ENCODE peak calls at places on chromosome 3, in six cellular contexts. One of them, this sample, is unnamed.
A peak's percentile ranks its signal among the peaks of the same experiment; 100 is the strongest.

GRCh38 chr3:120855665-120856437 is 52.2 kb upstream of the STXBP5L start:
- DNase-seq in substantia nigra: peak; percentile 81
- DNase-seq in transverse colon: peak; percentile 10
- DNase-seq in OCI-LY7: no peak
- DNase-seq in left ventricle myocardium inferior: peak; percentile 19
- DNase-seq in psoas muscle: peak; percentile 15
- DNase-seq in this sample: peak; percentile 13

GRCh38 chr3:169769287-169770181 is at the start of gene ACTRT3:
- DNase-seq in substantia nigra: peak; percentile 86
- DNase-seq in transverse colon: peak; percentile 77
- DNase-seq in OCI-LY7: peak; percentile 83
- DNase-seq in left ventricle myocardium inferior: peak; percentile 69
- DNase-seq in psoas muscle: peak; percentile 73
- DNase-seq in this sample: no peak

GRCh38 chr3:12135029-12135634 is 23.6 kb downstream of the TIMP4 start:
- DNase-seq in substantia nigra: peak; percentile 55
- DNase-seq in transverse colon: peak; percentile 77
- DNase-seq in OCI-LY7: peak; percentile 53
- DNase-seq in left ventricle myocardium inferior: peak; percentile 74
- DNase-seq in psoas muscle: peak; percentile 72
- DNase-seq in this sample: no peak

GRCh38 chr3:34808287-34808686 is 831.0 kb upstream of the ARPP21 start:
- DNase-seq in substantia nigra: no peak
- DNase-seq in transverse colon: no peak
- DNase-seq in OCI-LY7: no peak
- DNase-seq in left ventricle myocardium inferior: no peak
- DNase-seq in psoas muscle: no peak
- DNase-seq in this sample: no peak

GRCh38 chr3:67558429-67558828 is 96.0 kb downstream of the SUCLG2 start:
- DNase-seq in substantia nigra: no peak
- DNase-seq in transverse colon: no peak
- DNase-seq in OCI-LY7: no peak
- DNase-seq in left ventricle myocardium inferior: no peak
- DNase-seq in psoas muscle: no peak
- DNase-seq in this sample: no peak

GRCh38 chr3:120039642-120040610 is 54.3 kb downstream of the GSK3B start:
- DNase-seq in substantia nigra: no peak
- DNase-seq in transverse colon: no peak
- DNase-seq in OCI-LY7: peak; percentile 16
- DNase-seq in left ventricle myocardium inferior: no peak
- DNase-seq in psoas muscle: no peak
- DNase-seq in this sample: no peak

GRCh38 chr3:185914911-185915629 is 22.7 kb downstream of the TRA2B start:
- DNase-seq in substantia nigra: no peak
- DNase-seq in transverse colon: no peak
- DNase-seq in OCI-LY7: no peak
- DNase-seq in left ventricle myocardium inferior: no peak
- DNase-seq in psoas muscle: no peak
- DNase-seq in this sample: no peak

GRCh38 chr3:128016502-128016901 is 35.7 kb upstream of the SEC61A1 start:
- DNase-seq in substantia nigra: no peak
- DNase-seq in transverse colon: no peak
- DNase-seq in OCI-LY7: no peak
- DNase-seq in left ventricle myocardium inferior: no peak
- DNase-seq in psoas muscle: no peak
- DNase-seq in this sample: no peak

GRCh38 chr3:24472358-24472757 is 22.3 kb downstream of the THRB start:
- DNase-seq in substantia nigra: no peak
- DNase-seq in transverse colon: no peak
- DNase-seq in OCI-LY7: no peak
- DNase-seq in left ventricle myocardium inferior: no peak
- DNase-seq in psoas muscle: no peak
- DNase-seq in this sample: no peak

GRCh38 chr3:170768334-170768801 is 101.6 kb downstream of the RPL22L1 start:
- DNase-seq in substantia nigra: peak; percentile 10
- DNase-seq in transverse colon: no peak
- DNase-seq in OCI-LY7: no peak
- DNase-seq in left ventricle myocardium inferior: no peak
- DNase-seq in psoas muscle: no peak
- DNase-seq in this sample: no peak

GRCh38 chr3:163605915-163606314 is 1472.4 kb downstream of the SI start:
- DNase-seq in substantia nigra: no peak
- DNase-seq in transverse colon: no peak
- DNase-seq in OCI-LY7: no peak
- DNase-seq in left ventricle myocardium inferior: no peak
- DNase-seq in psoas muscle: no peak
- DNase-seq in this sample: no peak

GRCh38 chr3:131353946-131354345 is 27.6 kb upstream of the NUDT16 start:
- DNase-seq in substantia nigra: no peak
- DNase-seq in transverse colon: no peak
- DNase-seq in OCI-LY7: no peak
- DNase-seq in left ventricle myocardium inferior: no peak
- DNase-seq in psoas muscle: no peak
- DNase-seq in this sample: no peak

GRCh38 chr3:99972380-99973104 is 141.8 kb downstream of the FILIP1L start:
- DNase-seq in substantia nigra: no peak
- DNase-seq in transverse colon: no peak
- DNase-seq in OCI-LY7: no peak
- DNase-seq in left ventricle myocardium inferior: no peak
- DNase-seq in psoas muscle: no peak
- DNase-seq in this sample: no peak

GRCh38 chr3:101677436-101678286 is 729 bp upstream of the ZBTB11 start:
- DNase-seq in substantia nigra: no peak
- DNase-seq in transverse colon: no peak
- DNase-seq in OCI-LY7: peak; percentile 39
- DNase-seq in left ventricle myocardium inferior: no peak
- DNase-seq in psoas muscle: no peak
- DNase-seq in this sample: no peak

GRCh38 chr3:123656691-123657090 is 71.8 kb upstream of the HACD2 start:
- DNase-seq in substantia nigra: no peak
- DNase-seq in transverse colon: no peak
- DNase-seq in OCI-LY7: peak; percentile 3
- DNase-seq in left ventricle myocardium inferior: no peak
- DNase-seq in psoas muscle: no peak
- DNase-seq in this sample: no peak

GRCh38 chr3:53709256-53709655 is 137.0 kb downstream of the CHDH start:
- DNase-seq in substantia nigra: no peak
- DNase-seq in transverse colon: no peak
- DNase-seq in OCI-LY7: no peak
- DNase-seq in left ventricle myocardium inferior: no peak
- DNase-seq in psoas muscle: no peak
- DNase-seq in this sample: no peak

GRCh38 chr3:134869153-134869726 is 74.2 kb downstream of the EPHB1 start:
- DNase-seq in substantia nigra: no peak
- DNase-seq in transverse colon: no peak
- DNase-seq in OCI-LY7: no peak
- DNase-seq in left ventricle myocardium inferior: no peak
- DNase-seq in psoas muscle: no peak
- DNase-seq in this sample: no peak

GRCh38 chr3:45227131-45227819 is 1.2 kb upstream of the TMEM158 start:
- DNase-seq in substantia nigra: no peak
- DNase-seq in transverse colon: no peak
- DNase-seq in OCI-LY7: no peak
- DNase-seq in left ventricle myocardium inferior: no peak
- DNase-seq in psoas muscle: no peak
- DNase-seq in this sample: no peak

GRCh38 chr3:51706788-51707731 is at the start of gene GRM2:
- DNase-seq in substantia nigra: peak; percentile 32
- DNase-seq in transverse colon: peak; percentile 54
- DNase-seq in OCI-LY7: no peak
- DNase-seq in left ventricle myocardium inferior: peak; percentile 78
- DNase-seq in psoas muscle: peak; percentile 73
- DNase-seq in this sample: no peak

GRCh38 chr3:46406786-46407611 is at the start of the genes CCR5AS and CCRL2:
- DNase-seq in substantia nigra: no peak
- DNase-seq in transverse colon: peak; percentile 89
- DNase-seq in OCI-LY7: no peak
- DNase-seq in left ventricle myocardium inferior: peak; percentile 45
- DNase-seq in psoas muscle: peak; percentile 37
- DNase-seq in this sample: no peak

GRCh38 chr3:19364150-19364549 is 215.8 kb downstream of the KCNH8 start:
- DNase-seq in substantia nigra: no peak
- DNase-seq in transverse colon: no peak
- DNase-seq in OCI-LY7: no peak
- DNase-seq in left ventricle myocardium inferior: no peak
- DNase-seq in psoas muscle: no peak
- DNase-seq in this sample: no peak

GRCh38 chr3:85758442-85758841 is 799.7 kb downstream of the CADM2 start:
- DNase-seq in substantia nigra: no peak
- DNase-seq in transverse colon: no peak
- DNase-seq in OCI-LY7: no peak
- DNase-seq in left ventricle myocardium inferior: no peak
- DNase-seq in psoas muscle: no peak
- DNase-seq in this sample: no peak

GRCh38 chr3:100525753-100526612 is 33.6 kb downstream of the TMEM45A start:
- DNase-seq in substantia nigra: no peak
- DNase-seq in transverse colon: no peak
- DNase-seq in OCI-LY7: no peak
- DNase-seq in left ventricle myocardium inferior: no peak
- DNase-seq in psoas muscle: peak; percentile 35
- DNase-seq in this sample: no peak

GRCh38 chr3:43178891-43179366 is 73.0 kb upstream of the POMGNT2 start:
- DNase-seq in substantia nigra: no peak
- DNase-seq in transverse colon: peak; percentile 78
- DNase-seq in OCI-LY7: no peak
- DNase-seq in left ventricle myocardium inferior: no peak
- DNase-seq in psoas muscle: no peak
- DNase-seq in this sample: no peak

GRCh38 chr3:43185256-43185655 is 79.4 kb upstream of the POMGNT2 start:
- DNase-seq in substantia nigra: peak; percentile 73
- DNase-seq in transverse colon: no peak
- DNase-seq in OCI-LY7: no peak
- DNase-seq in left ventricle myocardium inferior: no peak
- DNase-seq in psoas muscle: no peak
- DNase-seq in this sample: no peak

GRCh38 chr3:43183456-43183855 is 77.6 kb upstream of the POMGNT2 start:
- DNase-seq in substantia nigra: no peak
- DNase-seq in transverse colon: no peak
- DNase-seq in OCI-LY7: no peak
- DNase-seq in left ventricle myocardium inferior: no peak
- DNase-seq in psoas muscle: no peak
- DNase-seq in this sample: no peak

GRCh38 chr3:43180027-43180426 is 74.1 kb upstream of the POMGNT2 start:
- DNase-seq in substantia nigra: no peak
- DNase-seq in transverse colon: peak; percentile 45
- DNase-seq in OCI-LY7: peak; percentile 64
- DNase-seq in left ventricle myocardium inferior: no peak
- DNase-seq in psoas muscle: no peak
- DNase-seq in this sample: no peak

DNA sequence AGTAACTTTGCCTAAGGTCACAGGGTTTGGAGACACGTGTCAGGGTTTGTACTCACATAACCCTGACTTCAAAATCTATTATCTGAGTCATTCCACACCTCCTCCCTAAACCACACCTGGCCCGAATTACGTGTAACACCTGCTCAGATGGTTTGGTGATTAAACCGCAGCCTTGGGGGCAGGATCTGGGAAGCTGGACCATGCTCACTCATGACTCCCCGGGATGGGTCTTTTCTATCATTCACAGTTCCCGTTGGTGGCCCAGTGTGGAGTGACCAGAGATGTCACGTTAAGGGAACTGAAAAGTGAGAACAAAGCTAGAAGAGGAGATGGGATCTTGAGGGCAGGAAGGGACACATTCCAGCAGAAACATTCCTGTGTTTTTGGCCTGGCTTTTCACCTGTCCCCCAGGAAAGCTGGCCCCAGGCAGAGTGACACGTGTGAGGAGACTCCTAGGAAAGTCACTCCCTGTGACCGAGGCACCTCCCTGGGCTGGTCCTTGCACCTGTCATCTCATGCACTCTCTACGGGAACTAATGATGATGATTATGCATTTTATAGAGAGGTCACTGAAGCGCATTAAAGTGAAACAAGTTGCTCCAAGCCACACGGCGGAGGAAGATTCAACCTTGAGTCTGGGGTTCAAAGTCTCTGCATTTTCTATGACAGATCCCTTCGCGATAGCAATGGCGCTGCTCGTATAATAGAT is 75.5 kb upstream of the POMGNT2 start:
- DNase-seq in substantia nigra: no peak
- DNase-seq in transverse colon: peak; percentile 47
- DNase-seq in OCI-LY7: no peak
- DNase-seq in left ventricle myocardium inferior: no peak
- DNase-seq in psoas muscle: no peak
- DNase-seq in this sample: no peak
- H3K27ac ChIP-seq in substantia nigra: no peak overlapping the region
- H3K27ac ChIP-seq in transverse colon: peak overlapping the region; percentile 69
- H3K27ac ChIP-seq in OCI-LY7: no peak overlapping the region
- H3K27ac ChIP-seq in left ventricle myocardium inferior: peak overlapping the region; percentile 57
- H3K27ac ChIP-seq in psoas muscle: no peak overlapping the region
- H3K27ac ChIP-seq in this sample: no peak overlapping the region

DNA sequence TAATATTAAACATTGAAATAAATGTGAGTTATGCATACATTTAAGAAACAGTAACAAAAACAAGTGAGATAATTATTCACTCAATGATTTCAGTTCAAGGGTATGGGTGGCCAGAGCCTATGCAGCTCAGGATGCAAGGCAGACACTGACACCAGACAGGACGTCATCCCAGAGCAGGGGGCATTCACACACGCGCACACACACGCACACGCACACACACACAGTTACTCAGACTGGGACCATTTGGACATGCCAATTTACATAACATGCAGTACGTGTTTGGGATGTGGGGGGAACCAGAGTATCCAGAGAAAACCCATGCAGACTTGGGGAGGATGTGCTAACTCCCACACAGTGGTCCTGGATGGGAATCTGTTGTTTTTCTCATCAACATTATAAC is 24.9 kb downstream of the CD200 start:
- DNase-seq in substantia nigra: no peak
- DNase-seq in transverse colon: no peak
- DNase-seq in OCI-LY7: no peak
- DNase-seq in left ventricle myocardium inferior: no peak
- DNase-seq in psoas muscle: no peak
- DNase-seq in this sample: no peak
- H3K27ac ChIP-seq in substantia nigra: no peak overlapping the region
- H3K27ac ChIP-seq in transverse colon: no peak overlapping the region
- H3K27ac ChIP-seq in OCI-LY7: no peak overlapping the region
- H3K27ac ChIP-seq in left ventricle myocardium inferior: peak overlapping the region; percentile 82
- H3K27ac ChIP-seq in psoas muscle: peak overlapping the region; percentile 60
- H3K27ac ChIP-seq in this sample: peak overlapping the region; percentile 87

GRCh38 chr3:118986734-118987133 is 47.9 kb downstream of the IGSF11 start:
- DNase-seq in substantia nigra: no peak
- DNase-seq in transverse colon: no peak
- DNase-seq in OCI-LY7: no peak
- DNase-seq in left ventricle myocardium inferior: no peak
- DNase-seq in psoas muscle: no peak
- DNase-seq in this sample: no peak
- H3K27ac ChIP-seq in substantia nigra: peak overlapping the region; percentile 95
- H3K27ac ChIP-seq in transverse colon: no peak overlapping the region
- H3K27ac ChIP-seq in OCI-LY7: no peak overlapping the region
- H3K27ac ChIP-seq in left ventricle myocardium inferior: peak overlapping the region; percentile 62
- H3K27ac ChIP-seq in psoas muscle: no peak overlapping the region
- H3K27ac ChIP-seq in this sample: no peak overlapping the region

GRCh38 chr3:114627760-114628159 is 333.9 kb downstream of the TIGIT start:
- DNase-seq in substantia nigra: no peak
- DNase-seq in transverse colon: peak; percentile 14
- DNase-seq in OCI-LY7: no peak
- DNase-seq in left ventricle myocardium inferior: peak; percentile 31
- DNase-seq in psoas muscle: peak; percentile 46
- DNase-seq in this sample: peak; percentile 2
- H3K27ac ChIP-seq in substantia nigra: no peak overlapping the region
- H3K27ac ChIP-seq in transverse colon: peak overlapping the region; percentile 46
- H3K27ac ChIP-seq in OCI-LY7: no peak overlapping the region
- H3K27ac ChIP-seq in left ventricle myocardium inferior: peak overlapping the region; percentile 95
- H3K27ac ChIP-seq in psoas muscle: peak overlapping the region; percentile 96
- H3K27ac ChIP-seq in this sample: peak overlapping the region; percentile 97